ENCODE peak calls at places on chromosomes 4 and X, in ten cellular contexts. K, P, O, G, U, J, F, B, D and M are unnamed samples.

GRCh38 chrX:151359341-151359740 is 37.7 kb upstream of the VMA21 start:
- DNase-seq in P (peak), D (no peak), J (no peak), G (no peak), U (no peak), K (no peak), O (no peak), B (no peak), F (no peak), M (no peak)

GRCh38 chr4:14184265-14184664 is 556.7 kb upstream of the BOD1L1 start:
- DNase-seq in U (no peak), P (peak), B (peak), D (no peak), K (peak), J (no peak), G (peak), F (no peak), O (peak), M (peak)

GRCh38 chr4:48578132-48578964 is 88.3 kb downstream of the ZAR1 start:
- DNase-seq in B (peak), J (peak), U (peak), K (peak), P (peak), F (peak), D (peak), G (peak), O (peak), M (peak)

GRCh38 chr4:185721949-185722316 is 90.1 kb downstream of the SORBS2 start:
- DNase-seq in F (no peak), U (no peak), J (no peak), O (no peak), G (no peak), P (no peak), B (no peak), K (peak), D (peak), M (no peak)

GRCh38 chr4:82721819-82722423 is 76.7 kb downstream of the SCD5 start:
- DNase-seq in O (peak), D (peak), K (peak), F (no peak), U (no peak), G (peak), B (peak), P (no peak), J (no peak), M (peak)

GRCh38 chr4:58760100-58760499 is 1649.9 kb upstream of the IGFBP7 start:
- DNase-seq in D (no peak), F (no peak), P (no peak), J (no peak), G (no peak), B (no peak), K (no peak), U (no peak), O (no peak), M (peak)

GRCh38 chr4:99847362-99847976 is 30.8 kb downstream of the DAPP1 start:
- DNase-seq in U (no peak), J (no peak), D (no peak), P (no peak), O (no peak), K (no peak), F (no peak), G (no peak), B (no peak), M (no peak)

GRCh38 chr4:5863461-5864113 is 29.3 kb downstream of the CRMP1 start:
- DNase-seq in O (no peak), K (peak), F (no peak), P (peak), J (no peak), D (peak), B (no peak), U (no peak), G (no peak), M (no peak)